ENCODE peak calls at places on chromosomes 7 and 10, in four cellular contexts. X is heart left ventricle, Y is HCT116, Z is H54. P is an unnamed sample.

GRCh38 chr10:35231646-35232045 is 104.7 kb upstream of the CCNY start:
- DNase-seq in X (no peak), Y (no peak), Z (no peak), P (no peak)

GRCh38 chr10:5512881-5513698 is 11.7 kb upstream of the CALML3 start:
- DNase-seq in X (no peak), Y (no peak), Z (no peak), P (no peak)

GRCh38 chr10:29642996-29643395 is 8.2 kb upstream of the SVIL start:
- DNase-seq in X (no peak), Z (no peak), Y (no peak), P (peak)

GRCh38 chr7:155428171-155428834 is 29.6 kb upstream of the EN2 start:
- DNase-seq in Z (no peak), X (no peak), Y (no peak), P (no peak)

GRCh38 chr10:19817251-19818046 is 1.2 kb downstream of the PLXDC2 start:
- DNase-seq in Y (no peak), X (no peak), Z (no peak), P (peak)

GRCh38 chr7:265192-265997 is 24.6 kb upstream of the FOXL3 start:
- DNase-seq in X (peak), Z (no peak), Y (no peak), P (no peak)

GRCh38 chr10:62224606-62225005 is 44.0 kb downstream of the RTKN2 start:
- DNase-seq in X (no peak), Z (peak), Y (no peak), P (no peak)

GRCh38 chr10:48890904-48891839 is 48.5 kb downstream of the LRRC18 start:
- DNase-seq in X (no peak), Z (no peak), Y (no peak), P (no peak)

GRCh38 chr7:27196287-27196739 is 3.6 kb downstream of the HOXA13 start:
- DNase-seq in X (peak), Y (no peak), Z (peak), P (peak)

GRCh38 chr7:108824840-108825540 is 255.3 kb downstream of the DNAJB9 start:
- DNase-seq in Y (peak), X (peak), Z (peak), P (no peak)

GRCh38 chr7:20240080-20240926 is 23.1 kb upstream of the MACC1 start:
- DNase-seq in Z (no peak), Y (no peak), X (no peak), P (no peak)

GRCh38 chr10:12897278-12897677 is 104.2 kb downstream of the CCDC3 start:
- DNase-seq in Z (no peak), Y (no peak), X (no peak), P (no peak)

GRCh38 chr7:91288208-91288824 is 24.1 kb downstream of the FZD1 start:
- DNase-seq in Y (peak), X (peak), Z (no peak), P (no peak)

GRCh38 chr7:70582921-70583895 is 548.7 kb upstream of the GALNT17 start:
- DNase-seq in Z (no peak), Y (no peak), X (no peak), P (no peak)

GRCh38 chr7:1557771-1558170 is 1.8 kb upstream of the TMEM184A start:
- DNase-seq in X (peak), Z (no peak), Y (no peak), P (no peak)

GRCh38 chr10:83982812-83983211 is 156.5 kb upstream of the GHITM start:
- DNase-seq in Z (no peak), X (no peak), Y (no peak), P (no peak)

GRCh38 chr10:108598831-108599230 is 1324.5 kb downstream of the XPNPEP1 start:
- DNase-seq in X (no peak), Y (no peak), Z (no peak), P (no peak)

GRCh38 chr10:62618576-62619408 is 185.7 kb upstream of the ADO start:
- DNase-seq in Y (no peak), Z (peak), X (peak), P (peak)

GRCh38 chr10:84329986-84330651 is 1.7 kb downstream of the CCSER2 start:
- DNase-seq in X (no peak), Y (no peak), Z (no peak), P (no peak)

GRCh38 chr7:140062118-140062527 is 628 bp downstream of the PARP12 start:
- DNase-seq in Y (no peak), Z (no peak), X (peak), P (no peak)

GRCh38 chr7:31975546-31975945 is 94.7 kb downstream of the PDE1C start:
- DNase-seq in Z (no peak), X (no peak), Y (no peak), P (no peak)

GRCh38 chr7:135971366-135971725 is 5.8 kb downstream of the MTPN start:
- DNase-seq in Y (no peak), X (no peak), Z (no peak), P (no peak)

GRCh38 chr7:132249591-132249971 is 326.7 kb downstream of the PLXNA4 start:
- DNase-seq in Z (peak), Y (no peak), X (no peak), P (no peak)

GRCh38 chr7:51078653-51079052 is 238.0 kb downstream of the COBL start:
- DNase-seq in X (no peak), Z (no peak), Y (no peak), P (no peak)

GRCh38 chr7:132499065-132499464 is 77.2 kb downstream of the PLXNA4 start:
- DNase-seq in Z (no peak), Y (no peak), X (no peak), P (no peak)

GRCh38 chr10:3789621-3790020 is 4.6 kb upstream of the KLF6 start:
- DNase-seq in Y (no peak), X (no peak), Z (no peak), P (no peak)

GRCh38 chr7:9488555-9488954 is 1055.1 kb downstream of the NXPH1 start:
- DNase-seq in Z (peak), Y (no peak), X (no peak), P (no peak)

DNA sequence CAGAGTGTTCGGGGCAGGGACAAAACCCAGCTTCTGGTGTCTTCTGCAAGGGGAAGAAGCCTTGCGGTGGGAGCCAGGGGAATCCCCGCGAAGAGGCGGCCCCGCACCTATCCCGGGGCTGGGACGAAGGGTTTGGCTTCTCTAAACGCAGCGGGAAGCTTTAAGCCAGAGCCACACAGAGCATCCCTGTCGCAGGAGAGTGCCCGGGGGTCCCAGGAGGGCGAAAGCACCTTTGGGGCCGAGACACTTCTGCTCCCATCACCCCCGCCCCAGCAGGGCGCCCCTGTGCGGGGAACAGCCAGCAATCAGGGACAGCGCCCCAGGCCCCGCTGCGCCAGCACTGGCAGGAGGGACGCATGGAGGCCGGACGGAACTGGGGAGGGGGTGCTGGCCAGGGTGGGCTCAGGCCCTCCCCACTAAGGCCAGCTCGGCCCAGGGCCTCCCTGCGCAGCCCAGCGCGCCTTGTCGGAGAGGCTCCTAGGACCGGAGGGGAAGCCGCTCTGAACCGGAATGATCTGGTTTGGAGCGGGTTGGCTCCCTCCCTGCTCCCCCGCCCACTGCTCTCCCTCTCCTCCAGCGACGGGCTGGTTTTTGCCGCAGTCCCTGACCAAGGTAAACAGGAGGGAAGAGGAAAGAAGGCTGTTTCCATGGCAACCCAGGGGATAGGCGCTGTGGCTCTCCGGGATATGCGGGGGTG is 63.9 kb downstream of the TMEM209 start:
- DNase-seq in Y (no peak), Z (no peak), X (peak), P (no peak)
- TF ChIP-seq POLR2A in Y (no peak), Z (no peak), X (no peak), P (no peak)

GRCh38 chr10:124094419-124094785 is 1.0 kb upstream of the CHST15 start:
- DNase-seq in X (no peak), Y (no peak), Z (no peak), P (no peak)

GRCh38 chr10:124093076-124093773 is at the start of gene CHST15:
- DNase-seq in X (peak), Z (peak), Y (peak), P (peak)

GRCh38 chr10:124091646-124092269 is 1.6 kb downstream of the CHST15 start:
- DNase-seq in Z (no peak), Y (no peak), X (peak), P (peak)

GRCh38 chr10:124090630-124091209 is 2.7 kb downstream of the CHST15 start:
- DNase-seq in X (no peak), Z (no peak), Y (no peak), P (no peak)

GRCh38 chr10:124092270-124093075 is 925 bp downstream of the CHST15 start:
- DNase-seq in Z (peak), Y (no peak), X (peak), P (peak)
- TF ChIP-seq POLR2A in Z (no peak), Y (peak), X (no peak), P (peak)

DNA sequence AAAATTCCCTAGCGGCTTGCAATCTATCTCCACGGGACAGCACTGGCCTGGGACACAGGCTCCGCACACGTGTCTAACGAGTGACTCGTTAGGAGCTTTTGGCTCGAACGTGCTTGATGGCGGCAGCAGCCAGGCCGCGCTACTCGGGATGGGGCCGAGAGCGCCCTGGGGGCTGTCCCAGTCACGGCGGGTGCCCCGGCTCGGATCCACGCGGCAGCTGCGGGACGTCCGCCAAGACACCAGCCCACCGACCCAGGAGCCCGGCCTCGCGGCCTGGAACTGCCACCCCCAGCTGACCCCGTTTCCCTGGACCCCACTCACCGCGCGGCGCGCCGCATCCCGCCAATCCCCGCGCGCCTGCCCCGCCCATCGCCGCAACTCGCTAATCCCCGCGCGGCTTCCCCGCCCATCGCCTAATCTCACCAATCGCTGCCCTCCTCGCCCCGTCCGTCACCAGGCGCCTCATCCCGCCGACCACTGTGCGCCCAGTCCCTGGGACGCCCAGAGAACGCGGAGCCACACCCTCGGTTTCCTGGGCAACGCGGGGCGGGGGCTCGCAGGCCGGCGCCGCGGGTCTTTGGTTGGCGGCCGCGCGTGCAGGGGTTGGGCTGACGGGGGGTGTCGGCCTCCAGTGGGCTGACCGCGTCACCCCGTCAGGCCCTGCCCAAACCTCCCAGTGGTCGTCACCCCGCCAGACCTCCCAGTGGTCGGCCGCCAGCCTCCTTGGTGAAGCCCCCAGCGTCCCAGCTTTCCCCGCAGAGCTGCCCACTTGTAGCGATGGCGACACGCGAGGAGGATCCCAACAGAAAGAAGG is at the start of gene POLD2:
- DNase-seq in Z (peak), X (peak), Y (peak), P (peak)
- TF ChIP-seq POLR2A in Z (peak), X (no peak), Y (peak), P (peak)

GRCh38 chr7:141549582-141549981 is 1.6 kb upstream of the AGK start:
- DNase-seq in X (no peak), Z (no peak), Y (no peak), P (no peak)

GRCh38 chr7:141551773-141552162 is 558 bp downstream of the AGK start:
- DNase-seq in Y (no peak), Z (no peak), X (no peak), P (no peak)

GRCh38 chr7:141550694-141551079 is 523 bp upstream of the AGK start:
- DNase-seq in X (peak), Y (no peak), Z (peak), P (no peak)

GRCh38 chr7:141551080-141551772 is at the start of gene AGK:
- DNase-seq in Z (peak), X (peak), Y (peak), P (peak)
- TF ChIP-seq POLR2A in Z (peak), X (no peak), Y (peak), P (peak)

GRCh38 chr7:44977304-44977858 is 1.4 kb downstream of the MYO1G start:
- DNase-seq in Y (no peak), Z (peak), X (no peak), P (no peak)
- TF ChIP-seq POLR2A in Y (no peak), Z (no peak), X (no peak), P (no peak)

P was measured in gastrocnemius medialis.